ENCODE peak calls at places on chromosomes 3 and 15, in six cellular contexts. E is neural crest cell; H is brain pericyte; V is activated CD4-positive, alpha-beta T cell treated with anti-CD3 and anti-CD28 coated beads, Interleukin-2, amount 50 U/mL, for 1 hour; O is RPMI8226; T is ureter. Q is an unnamed sample.

GRCh38 chr3:176431073-176431472 is 766.2 kb downstream of the TBL1XR1 start:
- DNase-seq in O (no peak), V (no peak), E (no peak), T (no peak), H (no peak), Q (no peak)

GRCh38 chr3:4778740-4779139 is 200.5 kb upstream of the BHLHE40 start:
- DNase-seq in E (no peak), V (no peak), T (no peak), O (no peak), H (no peak), Q (no peak)

GRCh38 chr15:31104048-31104447 is 2.5 kb upstream of the TRPM1 start:
- DNase-seq in T (no peak), O (no peak), H (no peak), E (no peak), V (no peak), Q (no peak)

GRCh38 chr3:128407986-128408692 is 58.6 kb downstream of the DNAJB8 start:
- DNase-seq in E (no peak), T (no peak), V (no peak), H (no peak), O (no peak), Q (no peak)

GRCh38 chr3:57518276-57518914 is 25.7 kb downstream of the DNAH12 start:
- DNase-seq in H (no peak), T (no peak), E (no peak), V (no peak), O (no peak), Q (no peak)

GRCh38 chr3:45486136-45486535 is 97.8 kb downstream of the LARS2 start:
- DNase-seq in T (no peak), V (no peak), O (no peak), E (no peak), H (no peak), Q (peak; percentile 79)

GRCh38 chr3:81375921-81376320 is 385.5 kb downstream of the GBE1 start:
- DNase-seq in T (no peak), H (no peak), E (no peak), O (no peak), V (no peak), Q (no peak)

GRCh38 chr3:22685598-22685997 is 517.5 kb upstream of the UBE2E2 start:
- DNase-seq in O (no peak), T (no peak), H (no peak), E (no peak), V (no peak), Q (peak; percentile 11)

Q was measured in NB4.